ENCODE peak calls at places on chromosomes 12 and 14, in seven cellular contexts. S, J, V, R, N, X and E are unnamed samples.

GRCh38 chr14:75604979-75605825 is 26.8 kb downstream of the FLVCR2 start:
- DNase-seq in V (no peak), J (no peak), X (no peak), S (peak), R (no peak), N (no peak), E (no peak)

GRCh38 chr12:26939192-26939832 is 1.0 kb downstream of the FGFR1OP2 start:
- DNase-seq in S (no peak), J (no peak), V (no peak), N (no peak), R (no peak), X (peak), E (no peak)

GRCh38 chr14:74217672-74218448 is 21.4 kb upstream of the VSX2 start:
- DNase-seq in X (no peak), V (peak), R (peak), J (peak), S (peak), N (peak), E (no peak)

GRCh38 chr14:65169351-65169750 is 67.0 kb upstream of the MAX start:
- DNase-seq in V (no peak), S (no peak), X (peak), N (no peak), R (no peak), J (no peak), E (no peak)

GRCh38 chr14:61444215-61444768 is 122.9 kb downstream of the PRKCH start:
- DNase-seq in S (peak), X (no peak), V (no peak), N (no peak), J (no peak), R (peak), E (no peak)

GRCh38 chr12:4762773-4763172 is 42.6 kb downstream of the GALNT8 start:
- DNase-seq in J (no peak), N (no peak), V (no peak), X (no peak), S (no peak), R (no peak), E (no peak)

GRCh38 chr12:107864235-107864634 is 89.7 kb downstream of the ASCL4 start:
- DNase-seq in N (no peak), J (no peak), R (no peak), X (no peak), V (no peak), S (no peak), E (no peak)

GRCh38 chr12:123171967-123172366 is 21.1 kb upstream of the PITPNM2 start:
- DNase-seq in V (no peak), N (no peak), S (no peak), X (no peak), R (no peak), J (no peak), E (no peak)

GRCh38 chr14:75982724-75983358 is 1.0 kb upstream of the TGFB3 start:
- DNase-seq in V (no peak), X (no peak), S (peak), N (peak), R (peak), J (no peak), E (peak)

GRCh38 chr12:110649341-110649847 is 35.5 kb downstream of the TCTN1 start:
- DNase-seq in N (no peak), X (no peak), S (no peak), V (no peak), R (no peak), J (no peak), E (no peak)

GRCh38 chr14:38211258-38211735 is 3.6 kb downstream of the SSTR1 start:
- DNase-seq in N (no peak), X (no peak), J (no peak), S (no peak), R (no peak), V (no peak), E (no peak)

GRCh38 chr12:46292754-46293402 is 24.0 kb upstream of the SLC38A1 start:
- DNase-seq in R (no peak), N (no peak), S (no peak), V (no peak), X (no peak), J (no peak), E (no peak)

GRCh38 chr12:130825771-130826150 is 13.3 kb downstream of the STX2 start:
- DNase-seq in R (no peak), N (no peak), S (no peak), X (no peak), V (no peak), J (peak), E (no peak)

GRCh38 chr12:48388938-48389337 is 38.2 kb upstream of the ZNF641 start:
- DNase-seq in V (no peak), N (no peak), J (no peak), R (no peak), S (no peak), X (no peak), E (no peak)

GRCh38 chr12:117360222-117360550 is 1.2 kb downstream of the NOS1 start:
- DNase-seq in N (no peak), V (no peak), X (no peak), S (no peak), J (no peak), R (no peak), E (no peak)

GRCh38 chr12:130934753-130935152 is 19.0 kb upstream of the ADGRD1 start:
- DNase-seq in R (no peak), S (no peak), X (no peak), N (no peak), J (no peak), V (no peak), E (no peak)

GRCh38 chr12:124635316-124635715 is 67.9 kb upstream of the NCOR2 start:
- DNase-seq in R (no peak), V (no peak), N (no peak), X (no peak), S (no peak), J (no peak), E (no peak)

GRCh38 chr14:60094306-60094897 is 2.7 kb downstream of the PCNX4 start:
- DNase-seq in N (no peak), J (peak), R (no peak), S (no peak), X (no peak), V (no peak), E (no peak)

GRCh38 chr12:11863478-11863906 is 207.2 kb upstream of the BCL2L14 start:
- DNase-seq in X (no peak), V (peak), R (no peak), N (peak), J (no peak), S (no peak), E (no peak)

GRCh38 chr14:89720741-89721315 is 233.7 kb downstream of the EFCAB11 start:
- DNase-seq in R (peak), V (peak), S (peak), J (no peak), N (no peak), X (peak), E (peak)

GRCh38 chr12:18467636-18468520 is 206.6 kb downstream of the PIK3C2G start:
- DNase-seq in J (no peak), R (no peak), S (no peak), X (no peak), V (no peak), N (no peak), E (no peak)

GRCh38 chr12:7602287-7602686 is 63.4 kb downstream of the APOBEC1 start:
- DNase-seq in V (no peak), J (no peak), S (no peak), X (no peak), R (no peak), N (no peak), E (no peak)

GRCh38 chr12:82694970-82695369 is 8.3 kb downstream of the TMTC2 start:
- DNase-seq in V (no peak), N (no peak), X (no peak), S (no peak), R (no peak), J (no peak), E (no peak)

GRCh38 chr14:105141486-105142281 is 26.9 kb downstream of the JAG2 start:
- DNase-seq in S (no peak), R (peak), N (peak), V (no peak), X (no peak), J (no peak), E (peak)

GRCh38 chr14:58541623-58542022 is 96.1 kb upstream of the DACT1 start:
- DNase-seq in V (no peak), S (no peak), J (no peak), R (no peak), X (no peak), N (no peak), E (no peak)

GRCh38 chr12:104478396-104479140 is 21.8 kb downstream of the CHST11 start:
- DNase-seq in S (peak), X (peak), J (peak), N (no peak), R (peak), V (no peak), E (no peak)

GRCh38 chr12:15688202-15688736 is 100.9 kb downstream of the EPS8 start:
- DNase-seq in R (peak), V (peak), S (peak), X (no peak), J (no peak), N (peak), E (no peak)
- TF ChIP-seq POLR2A in R (peak), V (no peak), S (no peak), X (no peak), J (no peak), N (no peak), E (no peak)

DNA sequence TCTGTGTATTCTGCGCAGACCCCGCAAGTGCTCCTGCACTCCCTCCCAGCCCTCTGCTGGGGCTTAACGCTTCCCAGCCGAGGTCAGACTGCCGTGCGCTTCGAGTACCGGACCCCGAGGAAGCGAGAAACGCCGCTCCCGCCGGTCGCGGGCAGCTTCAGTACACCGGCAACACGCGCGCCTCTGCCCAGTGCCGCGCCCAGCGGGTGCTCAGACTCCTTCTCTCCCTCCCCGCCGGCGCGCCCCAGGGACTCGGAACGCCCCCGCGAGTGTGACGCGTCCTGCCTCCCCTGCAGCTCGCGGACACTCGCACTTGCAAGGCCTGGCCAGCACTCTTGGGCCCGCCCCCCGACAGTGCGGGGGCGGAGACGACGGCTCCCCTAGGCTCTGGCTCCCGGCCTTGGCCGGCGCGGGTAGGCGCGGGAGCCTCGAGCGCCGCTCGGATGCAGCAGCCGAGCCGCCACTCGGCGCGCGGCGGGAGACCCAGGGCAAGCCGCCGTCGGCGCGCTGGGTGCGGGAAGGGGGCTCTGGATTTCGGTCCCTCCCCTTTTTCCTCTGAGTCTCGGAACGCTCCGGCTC is at the start of gene PTGER2:
- DNase-seq in S (peak), R (peak), J (peak), X (no peak), N (peak), V (peak), E (no peak)
- TF ChIP-seq POLR2AphosphoS5 in S (peak), R (peak), J (no peak), X (no peak), N (peak), V (peak), E (no peak)

GRCh38 chr12:51383281-51383905 is 7.8 kb downstream of the GALNT6 start:
- DNase-seq in X (no peak), N (no peak), S (no peak), V (no peak), J (no peak), R (no peak), E (no peak)
- H3K4me3 ChIP-seq in X (no peak), N (no peak), S (no peak), V (no peak), J (no peak), R (no peak), E (no peak)

GRCh38 chr12:38385492-38385864 is 68.9 kb downstream of the ALG10B start:
- DNase-seq in R (no peak), N (no peak), V (no peak), S (peak), X (no peak), J (no peak), E (no peak)

GRCh38 chr12:38384816-38385491 is 68.4 kb downstream of the ALG10B start:
- DNase-seq in J (no peak), V (no peak), N (no peak), R (no peak), X (no peak), S (peak), E (no peak)

GRCh38 chr12:38389581-38389980 is 73.0 kb downstream of the ALG10B start:
- DNase-seq in S (no peak), X (no peak), R (no peak), N (no peak), J (no peak), V (no peak), E (no peak)

GRCh38 chr12:38390968-38391367 is 74.4 kb downstream of the ALG10B start:
- DNase-seq in X (no peak), R (no peak), S (no peak), V (no peak), J (no peak), N (no peak), E (no peak)

DNA sequence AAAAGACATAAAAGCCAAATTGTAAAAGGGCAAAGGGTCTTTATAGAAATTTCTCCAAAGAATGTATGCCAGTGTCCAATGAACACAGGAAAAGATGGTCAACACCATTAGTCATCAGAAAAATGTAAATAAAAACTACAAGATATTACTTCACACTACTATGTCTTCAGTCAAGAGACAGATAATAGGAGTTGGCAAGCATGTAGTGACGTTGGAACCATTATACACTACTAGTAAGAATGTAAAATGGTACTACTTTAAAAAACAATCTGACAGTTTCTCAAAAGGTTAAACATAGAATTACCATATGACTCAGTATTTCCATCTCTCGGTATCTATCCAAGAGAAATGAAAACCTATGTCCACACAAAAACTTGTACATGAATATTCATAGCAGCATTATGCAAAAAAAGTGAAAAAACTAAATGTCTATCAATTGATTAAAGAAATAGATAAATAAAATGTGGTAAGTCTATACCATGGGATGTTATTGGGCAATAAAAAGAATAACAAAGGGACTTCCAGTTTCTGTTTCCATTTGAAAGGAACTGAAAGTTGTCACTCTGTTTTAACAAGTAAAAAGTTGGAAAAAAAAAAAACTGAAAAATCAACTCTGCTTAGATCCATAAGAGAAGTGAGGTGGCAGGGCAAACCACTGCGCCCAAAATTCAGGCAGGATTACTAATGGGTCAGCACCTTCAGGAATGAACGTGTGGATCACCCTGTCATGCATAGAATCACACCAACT is 69.8 kb downstream of the ALG10B start:
- DNase-seq in S (no peak), X (no peak), J (no peak), N (no peak), R (no peak), V (no peak), E (no peak)
- TF ChIP-seq POLR2A in S (no peak), X (no peak), J (no peak), N (no peak), R (no peak), V (no peak), E (no peak)

GRCh38 chr12:29499235-29499634 is 1.7 kb upstream of the OVCH1 start:
- DNase-seq in J (no peak), S (no peak), R (no peak), N (no peak), X (no peak), V (no peak), E (no peak)

GRCh38 chr12:29492884-29493283 is 4.6 kb downstream of the OVCH1 start:
- DNase-seq in N (no peak), S (no peak), R (no peak), J (no peak), V (no peak), X (no peak), E (no peak)

GRCh38 chr12:29503283-29503682 is 5.8 kb upstream of the OVCH1 start:
- DNase-seq in N (no peak), S (no peak), J (no peak), R (no peak), V (no peak), X (no peak), E (no peak)

DNA sequence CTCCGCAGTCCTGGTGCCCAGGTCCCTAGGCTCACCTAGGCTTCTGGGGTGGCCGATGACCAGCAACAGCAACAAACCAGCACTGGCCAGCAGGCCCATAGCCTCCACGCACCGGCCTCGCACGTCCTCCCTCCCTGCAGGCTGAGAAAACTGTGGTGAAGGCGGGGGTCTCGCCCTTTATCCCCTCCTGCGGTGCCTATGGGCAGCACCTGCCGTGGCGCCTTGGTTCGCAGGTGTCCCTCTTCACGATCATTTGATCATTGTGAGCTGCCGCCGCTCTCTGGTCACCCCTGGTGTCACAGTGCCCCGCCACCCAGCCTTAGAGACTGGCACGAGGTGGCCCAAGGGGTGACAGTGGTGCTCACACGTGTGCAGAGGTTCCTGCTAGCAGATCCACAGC is at the start of gene OVCH1:
- DNase-seq in X (no peak), R (no peak), V (no peak), S (no peak), N (no peak), J (no peak), E (no peak)
- TF ChIP-seq POLR2AphosphoS5 in X (no peak), R (no peak), V (no peak), S (no peak), N (no peak), J (no peak), E (no peak)

GRCh38 chr12:68497112-68497511 is 113.6 kb upstream of the RAP1B start:
- DNase-seq in J (no peak), N (no peak), V (no peak), R (no peak), X (peak), S (no peak), E (no peak)
- H3K4me3 ChIP-seq in J (no peak), N (no peak), V (no peak), R (no peak), X (no peak), S (no peak), E (no peak)

DNA sequence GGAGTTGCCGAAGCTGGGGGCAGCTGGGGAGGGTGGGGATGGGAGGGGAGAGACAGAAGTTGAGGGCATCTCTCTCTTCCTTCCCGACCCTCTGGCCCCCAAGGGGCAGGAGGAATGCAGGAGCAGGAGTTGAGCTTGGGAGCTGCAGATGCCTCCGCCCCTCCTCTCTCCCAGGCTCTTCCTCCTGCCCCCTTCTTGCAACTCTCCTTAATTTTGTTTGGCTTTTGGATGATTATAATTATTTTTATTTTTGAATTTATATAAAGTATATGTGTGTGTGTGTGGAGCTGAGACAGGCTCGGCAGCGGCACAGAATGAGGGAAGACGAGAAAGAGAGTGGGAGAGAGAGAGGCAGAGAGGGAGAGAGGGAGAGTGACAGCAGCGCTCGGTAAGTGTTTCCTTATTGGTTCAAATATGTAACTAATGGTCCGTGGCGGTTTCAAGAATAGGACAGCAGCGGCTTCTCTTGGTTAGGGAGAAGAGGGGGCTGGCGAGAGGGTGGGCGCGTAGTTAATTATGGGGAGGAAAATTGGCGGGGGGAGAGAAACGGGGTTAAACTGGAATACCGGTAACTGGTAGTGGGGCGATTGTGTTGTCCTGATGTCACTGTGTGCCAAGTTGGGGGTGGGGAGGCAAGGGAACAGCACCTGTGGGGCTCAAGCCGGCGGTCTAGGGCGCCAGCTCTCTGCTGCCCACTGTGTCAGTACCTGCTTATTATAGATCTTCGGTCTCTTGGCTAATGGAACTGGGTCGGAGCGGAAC is 8.4 kb downstream of the HOXC8 start:
- DNase-seq in V (no peak), R (no peak), J (peak), S (no peak), N (no peak), X (no peak), E (no peak)
- TF ChIP-seq POLR2A in V (no peak), R (no peak), J (no peak), S (no peak), N (no peak), X (no peak), E (no peak)

GRCh38 chr12:1977109-1977508 is 27.1 kb downstream of the DCP1B start:
- DNase-seq in S (no peak), J (no peak), V (no peak), X (no peak), N (no peak), R (no peak), E (no peak)

GRCh38 chr12:1977588-1977987 is 26.7 kb downstream of the DCP1B start:
- DNase-seq in V (no peak), J (no peak), N (no peak), R (no peak), X (no peak), S (no peak), E (no peak)

GRCh38 chr12:1972856-1973317 is 31.4 kb downstream of the DCP1B start:
- DNase-seq in N (peak), S (no peak), J (no peak), X (no peak), R (peak), V (no peak), E (no peak)

GRCh38 chr12:1972260-1972659 is 32.0 kb downstream of the DCP1B start:
- DNase-seq in V (no peak), S (no peak), R (no peak), X (no peak), N (no peak), J (no peak), E (no peak)

GRCh38 chr12:1974812-1975211 is 29.4 kb downstream of the DCP1B start:
- DNase-seq in R (no peak), N (no peak), S (no peak), V (no peak), J (no peak), X (no peak), E (no peak)
- TF ChIP-seq POLR2AphosphoS5 in R (no peak), N (peak), S (no peak), V (no peak), J (no peak), X (no peak), E (no peak)

GRCh38 chr12:103373088-103373523 is 122.7 kb downstream of the C12orf42 start:
- DNase-seq in V (peak), J (no peak), S (peak), X (no peak), N (no peak), R (no peak), E (no peak)
- H3K4me3 ChIP-seq in V (no peak), J (no peak), S (no peak), X (no peak), N (no peak), R (no peak), E (no peak)